ENCODE peak calls at places on chromosomes 4 and X, in nine cellular contexts. N is nephron progenitor cell, Z is lower leg skin, K is fibroblast of the aortic adventitia, B is GM10248, W is GM12878, X is ovary, U is astrocyte of the spinal cord, H is fibroblast of lung. E is an unnamed sample.

GRCh38 chrX:136450050-136450830 is 37.5 kb upstream of the BRS3 start:
- DNase-seq in K (no peak), Z (no peak), H (no peak), U (no peak), N (no peak), X (no peak), B (no peak), W (no peak), E (no peak)

GRCh38 chrX:134453631-134454030 is 6.3 kb upstream of the HPRT1 start:
- DNase-seq in U (no peak), H (no peak), Z (no peak), X (no peak), K (no peak), B (no peak), N (no peak), W (no peak), E (no peak)

GRCh38 chr4:163587867-163588266 is 93.4 kb downstream of the TMA16 start:
- DNase-seq in B (peak), H (peak), X (no peak), U (peak), K (no peak), Z (no peak), W (peak), N (peak), E (no peak)

GRCh38 chr4:170391066-170391754 is 301.5 kb upstream of the AADAT start:
- DNase-seq in X (no peak), W (no peak), N (no peak), U (peak), H (peak), B (no peak), K (no peak), Z (no peak), E (no peak)

GRCh38 chr4:105990933-105991332 is 95.7 kb downstream of the NPNT start:
- DNase-seq in N (no peak), H (peak), Z (peak), X (no peak), K (peak), U (peak), B (no peak), W (no peak), E (no peak)

GRCh38 chr4:6183740-6184139 is 16.6 kb downstream of the JAKMIP1 start:
- DNase-seq in W (peak), H (no peak), X (no peak), Z (no peak), U (no peak), N (no peak), K (no peak), B (peak), E (no peak)

GRCh38 chrX:66163849-66164401 is at the start of gene HEPH:
- DNase-seq in K (peak), N (peak), H (peak), W (peak), X (peak), B (peak), U (peak), Z (no peak), E (no peak)

GRCh38 chrX:65596270-65596669 is 61.7 kb upstream of the LAS1L start:
- DNase-seq in X (peak), W (peak), Z (peak), B (peak), K (peak), H (peak), N (no peak), U (peak), E (no peak)

GRCh38 chr4:158750379-158750778 is 18.4 kb upstream of the FNIP2 start:
- DNase-seq in K (peak), N (no peak), X (no peak), B (no peak), W (no peak), U (peak), H (peak), Z (no peak), E (no peak)

GRCh38 chr4:13535708-13536361 is 8.5 kb downstream of the NKX3-2 start:
- DNase-seq in W (no peak), B (peak), K (no peak), Z (no peak), U (no peak), X (no peak), N (no peak), H (no peak), E (peak)

GRCh38 chr4:172515266-172515879 is 653.2 kb upstream of the GALNT7 start:
- DNase-seq in K (no peak), H (peak), N (no peak), W (no peak), U (peak), B (no peak), Z (no peak), X (no peak), E (no peak)

GRCh38 chr4:10123227-10124101 is 6.9 kb upstream of the WDR1 start:
- DNase-seq in N (peak), U (peak), X (no peak), W (no peak), Z (no peak), H (peak), B (no peak), K (peak), E (peak)
- TF ChIP-seq CTCF in N (no peak), U (no peak), X (no peak), W (no peak), Z (no peak), H (no peak), B (no peak), K (no peak), E (no peak)

GRCh38 chr4:46945062-46945461 is 36.0 kb upstream of the COX7B2 start:
- DNase-seq in Z (no peak), W (no peak), H (no peak), U (no peak), X (no peak), B (no peak), K (no peak), N (no peak), E (no peak)
- TF ChIP-seq CTCF in Z (no peak), W (no peak), H (no peak), U (no peak), X (no peak), B (no peak), K (no peak), N (no peak), E (no peak)

DNA sequence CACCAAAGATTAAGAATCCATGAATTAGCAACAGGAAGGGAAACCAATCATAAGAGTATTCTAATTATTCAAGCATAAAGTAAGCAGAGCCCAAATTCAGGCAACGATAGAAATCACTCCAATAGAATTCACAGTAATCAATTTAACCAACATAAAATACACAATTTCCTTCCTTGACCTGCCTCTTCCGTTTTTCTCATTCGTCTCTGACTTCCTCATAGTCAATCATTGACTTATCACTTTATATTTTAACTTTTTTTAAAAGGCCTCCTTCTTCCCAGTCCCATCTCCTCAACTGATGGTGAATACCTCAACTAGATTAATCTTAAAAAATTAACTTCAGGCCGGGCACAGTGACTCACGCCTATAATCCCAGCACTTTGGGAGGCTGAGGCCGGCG is 13.4 kb downstream of the CNOT6L start:
- DNase-seq in W (no peak), B (no peak), Z (no peak), U (no peak), H (no peak), K (no peak), N (no peak), X (no peak), E (no peak)
- TF ChIP-seq CTCF in W (no peak), B (no peak), Z (no peak), U (no peak), H (no peak), K (no peak), N (no peak), X (no peak), E (no peak)

GRCh38 chrX:126376465-126376864 is 176.1 kb downstream of the DCAF12L1 start:
- DNase-seq in W (no peak), H (no peak), Z (no peak), N (no peak), K (no peak), U (no peak), B (no peak), X (no peak), E (no peak)
- TF ChIP-seq CTCF in W (no peak), H (no peak), Z (no peak), N (no peak), K (no peak), U (no peak), B (no peak), X (no peak), E (no peak)

E was measured in glutamatergic neuron.